ENCODE peak calls at places on chromosome 6, in eight cellular contexts. C is iPS DF 19.7, N is skeletal muscle cell, B is Calu3, X is occipital lobe, L is 8988T, V is NCI-H524, M is M059J. W is an unnamed sample.

GRCh38 chr6:116633685-116634084 is 17.4 kb downstream of the RSPH4A start:
- DNase-seq in V (peak), X (no peak), L (no peak), N (no peak), C (no peak), B (no peak), M (peak), W (peak)

GRCh38 chr6:141359953-141360352 is 772.8 kb upstream of the GJE1 start:
- DNase-seq in N (no peak), X (no peak), C (no peak), M (peak), V (no peak), L (no peak), B (no peak), W (no peak)

GRCh38 chr6:108556864-108557493 is 3.7 kb upstream of the FOXO3 start:
- DNase-seq in C (no peak), X (no peak), V (no peak), M (peak), N (no peak), L (no peak), B (no peak), W (peak)

GRCh38 chr6:16140607-16141006 is 11.7 kb downstream of the MYLIP start:
- DNase-seq in B (no peak), L (no peak), M (no peak), V (peak), X (no peak), N (no peak), C (no peak), W (peak)

GRCh38 chr6:10441004-10441654 is 26.3 kb upstream of the TFAP2A start:
- DNase-seq in M (peak), N (peak), C (no peak), L (peak), B (peak), V (no peak), X (no peak), W (no peak)

GRCh38 chr6:15065603-15066002 is 180.3 kb upstream of the JARID2 start:
- DNase-seq in M (peak), C (no peak), B (no peak), N (no peak), X (no peak), L (no peak), V (peak), W (peak)

GRCh38 chr6:27188885-27189418 is 58.5 kb upstream of the PRSS16 start:
- DNase-seq in V (peak), C (no peak), M (peak), B (peak), X (no peak), N (peak), L (no peak), W (peak)

GRCh38 chr6:33607784-33608161 is 13.3 kb upstream of the ITPR3 start:
- DNase-seq in L (no peak), B (peak), X (no peak), M (no peak), C (no peak), N (no peak), V (peak), W (peak)

GRCh38 chr6:16136536-16137450 is 7.9 kb downstream of the MYLIP start:
- DNase-seq in M (peak), B (peak), X (no peak), L (no peak), V (no peak), C (no peak), N (peak), W (no peak)

GRCh38 chr6:166334878-166335277 is 7.5 kb downstream of the SFT2D1 start:
- DNase-seq in C (no peak), M (no peak), X (no peak), V (no peak), N (no peak), L (no peak), B (no peak), W (no peak)

GRCh38 chr6:90082847-90083246 is 188.6 kb downstream of the GJA10 start:
- DNase-seq in N (no peak), L (no peak), V (peak), X (no peak), C (no peak), M (no peak), B (no peak), W (no peak)

GRCh38 chr6:104522533-104522932 is 337.2 kb downstream of the HACE1 start:
- DNase-seq in N (no peak), C (no peak), B (no peak), M (no peak), X (no peak), L (no peak), V (no peak), W (no peak)

GRCh38 chr6:296151-297122 is 4.2 kb downstream of the DUSP22 start:
- DNase-seq in V (no peak), X (no peak), C (no peak), N (no peak), M (peak), B (no peak), L (no peak), W (no peak)

GRCh38 chr6:165884813-165885765 is 222.0 kb upstream of the PDE10A start:
- DNase-seq in L (peak), X (peak), V (peak), B (peak), C (no peak), M (peak), N (no peak), W (peak)

GRCh38 chr6:36666726-36667591 is 11.6 kb upstream of the CDKN1A start:
- DNase-seq in M (peak), N (peak), B (peak), V (peak), X (peak), C (no peak), L (no peak), W (no peak)

GRCh38 chr6:122998403-122998965 is 2.4 kb downstream of the CLVS2 start:
- DNase-seq in X (no peak), V (no peak), M (no peak), B (no peak), N (no peak), L (no peak), C (no peak), W (no peak)

GRCh38 chr6:80249897-80250296 is 143.4 kb downstream of the BCKDHB start:
- DNase-seq in C (no peak), L (no peak), N (no peak), X (no peak), M (no peak), V (no peak), B (no peak), W (no peak)

GRCh38 chr6:170177383-170178265 is 113.3 kb downstream of the DLL1 start:
- DNase-seq in X (no peak), B (no peak), L (peak), M (no peak), C (no peak), V (peak), N (no peak), W (peak)

GRCh38 chr6:110357696-110358535 is at the start of gene METTL24:
- DNase-seq in C (no peak), V (peak), M (no peak), B (peak), N (no peak), L (peak), X (no peak), W (peak)

GRCh38 chr6:42702200-42702599 is 20.2 kb downstream of the PRPH2 start:
- DNase-seq in N (no peak), C (no peak), X (no peak), L (no peak), V (no peak), B (no peak), M (peak), W (no peak)

GRCh38 chr6:112332274-112332673 is 14.9 kb upstream of the RFPL4B start:
- DNase-seq in X (no peak), V (no peak), N (no peak), C (no peak), M (peak), L (no peak), B (no peak), W (no peak)

GRCh38 chr6:135311446-135312200 is 130.5 kb downstream of the MYB start:
- DNase-seq in V (peak), L (no peak), C (no peak), X (no peak), B (no peak), N (no peak), M (no peak), W (no peak)

GRCh38 chr6:140071115-140071514 is 696.7 kb upstream of the CITED2 start:
- DNase-seq in N (no peak), X (no peak), B (no peak), M (peak), L (no peak), V (no peak), C (no peak), W (no peak)

GRCh38 chr6:46329568-46329967 is 158.8 kb upstream of the ENPP5 start:
- DNase-seq in V (no peak), C (no peak), N (no peak), X (no peak), L (no peak), B (no peak), M (peak), W (no peak)

GRCh38 chr6:108736832-108737231 is 111.4 kb upstream of the ARMC2 start:
- DNase-seq in X (no peak), N (peak), V (no peak), L (peak), M (peak), B (peak), C (no peak), W (no peak)

GRCh38 chr6:11921017-11921438 is 91.1 kb upstream of the HIVEP1 start:
- DNase-seq in X (peak), V (no peak), L (peak), B (peak), C (no peak), M (peak), N (peak), W (no peak)

W was measured in NCI-H82.